ENCODE peak calls at places on chromosomes 5 and 9, in five cellular contexts. One of them, this sample, is unnamed.
A peak's percentile ranks its signal among the peaks of the same experiment; 100 is the strongest.

GRCh38 chr9:131849391-131849790 is 109.5 kb upstream of the RAPGEF1 start:
- DNase-seq in pancreas: no peak
- DNase-seq in H9: no peak
- DNase-seq in psoas muscle: no peak
- DNase-seq in tibial nerve: no peak
- DNase-seq in this sample: no peak

GRCh38 chr5:180117378-180117725 is 45.8 kb upstream of the RNF130 start:
- DNase-seq in pancreas: no peak
- DNase-seq in H9: no peak
- DNase-seq in psoas muscle: no peak
- DNase-seq in tibial nerve: no peak
- DNase-seq in this sample: no peak

GRCh38 chr5:6705959-6706358 is 7.3 kb upstream of the TENT4A start:
- DNase-seq in pancreas: no peak
- DNase-seq in H9: no peak
- DNase-seq in psoas muscle: no peak
- DNase-seq in tibial nerve: no peak
- DNase-seq in this sample: no peak

GRCh38 chr5:15993934-15994333 is 185.7 kb downstream of the MARCHF11 start:
- DNase-seq in pancreas: no peak
- DNase-seq in H9: no peak
- DNase-seq in psoas muscle: no peak
- DNase-seq in tibial nerve: no peak
- DNase-seq in this sample: no peak

GRCh38 chr9:85230081-85230480 is 511.7 kb downstream of the AGTPBP1 start:
- DNase-seq in pancreas: no peak
- DNase-seq in H9: no peak
- DNase-seq in psoas muscle: no peak
- DNase-seq in tibial nerve: no peak
- DNase-seq in this sample: no peak

GRCh38 chr9:135048758-135049284 is 38.6 kb upstream of the OLFM1 start:
- DNase-seq in pancreas: no peak
- DNase-seq in H9: no peak
- DNase-seq in psoas muscle: no peak
- DNase-seq in tibial nerve: no peak
- DNase-seq in this sample: no peak

GRCh38 chr9:105063665-105064247 is 135.8 kb upstream of the ABCA1 start:
- DNase-seq in pancreas: no peak
- DNase-seq in H9: no peak
- DNase-seq in psoas muscle: no peak
- DNase-seq in tibial nerve: peak; percentile 17
- DNase-seq in this sample: peak; percentile 20

GRCh38 chr9:35616681-35617459 is 1.3 kb downstream of the CD72 start:
- DNase-seq in pancreas: peak; percentile 75
- DNase-seq in H9: peak; percentile 72
- DNase-seq in psoas muscle: peak; percentile 74
- DNase-seq in tibial nerve: peak; percentile 44
- DNase-seq in this sample: peak; percentile 64

GRCh38 chr5:173003360-173003759 is 19.8 kb downstream of the ATP6V0E1 start:
- DNase-seq in pancreas: no peak
- DNase-seq in H9: no peak
- DNase-seq in psoas muscle: no peak
- DNase-seq in tibial nerve: no peak
- DNase-seq in this sample: no peak

GRCh38 chr9:95004452-95005275 is 278.2 kb downstream of the AOPEP start:
- DNase-seq in pancreas: peak; percentile 89
- DNase-seq in H9: no peak
- DNase-seq in psoas muscle: peak; percentile 61
- DNase-seq in tibial nerve: peak; percentile 42
- DNase-seq in this sample: peak; percentile 72

GRCh38 chr9:127129718-127130085 is 7.3 kb upstream of the ANGPTL2 start:
- DNase-seq in pancreas: no peak
- DNase-seq in H9: no peak
- DNase-seq in psoas muscle: no peak
- DNase-seq in tibial nerve: no peak
- DNase-seq in this sample: no peak

GRCh38 chr5:150448960-150449490 is 514 bp downstream of the RPS14 start:
- DNase-seq in pancreas: no peak
- DNase-seq in H9: no peak
- DNase-seq in psoas muscle: no peak
- DNase-seq in tibial nerve: no peak
- DNase-seq in this sample: no peak

GRCh38 chr5:24816206-24816605 is 171.4 kb upstream of the CDH10 start:
- DNase-seq in pancreas: no peak
- DNase-seq in H9: no peak
- DNase-seq in psoas muscle: no peak
- DNase-seq in tibial nerve: no peak
- DNase-seq in this sample: no peak

GRCh38 chr5:181188700-181189362 is 16.2 kb downstream of the TRIM7 start:
- DNase-seq in pancreas: peak; percentile 87
- DNase-seq in H9: peak; percentile 82
- DNase-seq in psoas muscle: peak; percentile 57
- DNase-seq in tibial nerve: peak; percentile 95
- DNase-seq in this sample: peak; percentile 78

DNA sequence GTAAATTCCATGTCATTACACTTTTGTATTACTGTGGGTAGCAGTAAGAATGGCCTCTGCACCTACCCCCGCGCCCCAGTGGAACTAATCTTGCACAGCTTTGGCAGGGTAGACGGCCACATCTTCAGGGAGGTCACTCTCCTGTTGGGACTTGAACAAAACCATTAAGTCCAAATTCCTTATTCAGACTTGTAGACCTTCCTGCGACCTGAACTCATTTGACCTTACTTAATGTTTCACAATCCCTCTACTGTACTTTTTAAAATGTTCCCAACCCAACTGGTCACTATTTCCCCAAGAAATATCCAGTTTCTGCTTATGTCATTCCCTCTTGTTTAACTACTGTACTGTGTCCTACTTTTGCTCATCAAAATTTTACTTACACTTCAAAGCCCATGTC is 5.3 kb upstream of the FAM120AOS start:
- DNase-seq in pancreas: no peak
- DNase-seq in H9: no peak
- DNase-seq in psoas muscle: no peak
- DNase-seq in tibial nerve: no peak
- DNase-seq in this sample: no peak
- H3K4me1 ChIP-seq in pancreas: peaks cover 7% of the 10 kb centered on the region
- H3K4me1 ChIP-seq in H9: peaks cover 8% of the 10 kb centered on the region
- H3K4me1 ChIP-seq in psoas muscle: peaks cover 67% of the 10 kb centered on the region
- H3K4me1 ChIP-seq in tibial nerve: peaks cover 88% of the 10 kb centered on the region
- H3K4me1 ChIP-seq in this sample: peaks cover 18% of the 10 kb centered on the region

GRCh38 chr5:133341915-133342710 is 270.2 kb downstream of the FSTL4 start:
- DNase-seq in pancreas: no peak
- DNase-seq in H9: no peak
- DNase-seq in psoas muscle: no peak
- DNase-seq in tibial nerve: no peak
- DNase-seq in this sample: no peak

GRCh38 chr5:133348406-133348805 is 263.9 kb downstream of the FSTL4 start:
- DNase-seq in pancreas: no peak
- DNase-seq in H9: no peak
- DNase-seq in psoas muscle: no peak
- DNase-seq in tibial nerve: no peak
- DNase-seq in this sample: no peak

GRCh38 chr5:133344266-133344665 is 268.1 kb downstream of the FSTL4 start:
- DNase-seq in pancreas: no peak
- DNase-seq in H9: no peak
- DNase-seq in psoas muscle: no peak
- DNase-seq in tibial nerve: no peak
- DNase-seq in this sample: no peak

GRCh38 chr5:133343196-133343595 is 269.1 kb downstream of the FSTL4 start:
- DNase-seq in pancreas: no peak
- DNase-seq in H9: no peak
- DNase-seq in psoas muscle: no peak
- DNase-seq in tibial nerve: no peak
- DNase-seq in this sample: no peak

DNA sequence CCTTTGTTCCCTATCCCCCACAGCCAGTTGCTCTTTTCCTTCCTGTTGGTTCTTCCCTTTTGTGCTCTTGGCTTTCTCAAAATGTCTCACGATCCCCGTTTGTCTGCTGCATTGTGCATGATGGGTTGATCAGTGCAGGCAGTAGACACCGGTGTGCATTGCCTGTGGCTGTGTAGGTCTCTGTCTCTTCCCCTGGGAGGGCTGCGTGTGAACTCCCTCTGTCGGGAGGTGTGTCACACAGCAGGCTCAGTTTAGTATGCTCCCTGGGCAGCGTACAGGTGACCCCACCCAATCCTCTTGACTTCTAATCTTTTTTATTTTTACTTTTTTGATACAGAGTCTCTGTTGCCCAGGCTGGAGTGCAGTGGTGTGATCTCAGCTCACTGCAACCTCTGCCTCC is 265.3 kb downstream of the FSTL4 start:
- DNase-seq in pancreas: no peak
- DNase-seq in H9: no peak
- DNase-seq in psoas muscle: no peak
- DNase-seq in tibial nerve: no peak
- DNase-seq in this sample: no peak
- TF ChIP-seq CTCF in pancreas: no peak
- TF ChIP-seq CTCF in H9: peak; percentile 49
- TF ChIP-seq CTCF in psoas muscle: no peak
- TF ChIP-seq CTCF in tibial nerve: no peak
- TF ChIP-seq CTCF in this sample: no peak

GRCh38 chr5:73636408-73636807 is 10.4 kb downstream of the ARHGEF28 start:
- DNase-seq in pancreas: no peak
- DNase-seq in H9: no peak
- DNase-seq in psoas muscle: no peak
- DNase-seq in tibial nerve: no peak
- DNase-seq in this sample: no peak
- H3K4me1 ChIP-seq in pancreas: peaks cover 25% of the 10 kb centered on the region
- H3K4me1 ChIP-seq in H9: no peaks in the 10 kb centered on the region
- H3K4me1 ChIP-seq in psoas muscle: no peaks in the 10 kb centered on the region
- H3K4me1 ChIP-seq in tibial nerve: peaks cover 50% of the 10 kb centered on the region
- H3K4me1 ChIP-seq in this sample: no peaks in the 10 kb centered on the region

GRCh38 chr5:61362796-61363364 is 30.8 kb downstream of the ZSWIM6 start:
- DNase-seq in pancreas: no peak
- DNase-seq in H9: peak; percentile 32
- DNase-seq in psoas muscle: no peak
- DNase-seq in tibial nerve: no peak
- DNase-seq in this sample: no peak
- TF ChIP-seq CTCF in pancreas: no peak
- TF ChIP-seq CTCF in H9: peak; percentile 59
- TF ChIP-seq CTCF in psoas muscle: no peak
- TF ChIP-seq CTCF in tibial nerve: no peak
- TF ChIP-seq CTCF in this sample: no peak

GRCh38 chr5:151954271-151954670 is 29.6 kb upstream of the GLRA1 start:
- DNase-seq in pancreas: no peak
- DNase-seq in H9: no peak
- DNase-seq in psoas muscle: no peak
- DNase-seq in tibial nerve: no peak
- DNase-seq in this sample: no peak
- H3K4me1 ChIP-seq in pancreas: no peaks in the 10 kb centered on the region
- H3K4me1 ChIP-seq in H9: no peaks in the 10 kb centered on the region
- H3K4me1 ChIP-seq in psoas muscle: no peaks in the 10 kb centered on the region
- H3K4me1 ChIP-seq in tibial nerve: no peaks in the 10 kb centered on the region
- H3K4me1 ChIP-seq in this sample: no peaks in the 10 kb centered on the region

DNA sequence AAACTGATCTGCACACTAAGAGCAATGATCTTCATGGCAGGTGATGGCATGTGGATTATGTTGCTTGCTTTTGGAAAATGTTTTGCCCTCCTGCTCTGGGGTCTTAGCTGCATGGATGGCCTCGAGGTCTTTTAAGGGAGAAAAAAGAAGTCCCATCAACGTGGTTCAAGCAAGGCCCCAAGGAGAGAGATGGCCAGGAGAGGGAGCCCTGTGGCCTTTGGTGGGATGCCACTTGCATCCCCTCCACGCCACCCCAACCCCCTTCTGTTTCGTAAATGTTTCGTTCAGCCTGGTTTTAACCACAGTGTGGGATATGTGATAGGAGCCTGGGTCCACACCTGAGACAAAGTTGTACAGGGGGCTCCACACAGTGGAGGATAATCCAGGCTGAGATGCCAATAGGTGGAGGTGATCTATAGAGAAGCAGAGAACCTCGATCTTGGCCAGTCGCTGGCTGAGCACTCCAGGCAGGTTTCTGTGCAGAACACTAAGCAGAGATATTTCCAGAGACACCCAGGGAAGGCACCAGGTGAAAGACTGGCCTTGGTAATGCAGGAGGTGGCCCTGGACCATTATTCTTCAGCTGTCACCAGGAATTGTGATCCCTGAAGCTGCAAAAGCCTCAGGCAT is 25.8 kb upstream of the FRRS1L start:
- DNase-seq in pancreas: peak; percentile 70
- DNase-seq in H9: peak; percentile 73
- DNase-seq in psoas muscle: no peak
- DNase-seq in tibial nerve: no peak
- DNase-seq in this sample: no peak
- TF ChIP-seq CTCF in pancreas: peak; percentile 40
- TF ChIP-seq CTCF in H9: peak; percentile 87
- TF ChIP-seq CTCF in psoas muscle: no peak
- TF ChIP-seq CTCF in tibial nerve: peak; percentile 19
- TF ChIP-seq CTCF in this sample: no peak

DNA sequence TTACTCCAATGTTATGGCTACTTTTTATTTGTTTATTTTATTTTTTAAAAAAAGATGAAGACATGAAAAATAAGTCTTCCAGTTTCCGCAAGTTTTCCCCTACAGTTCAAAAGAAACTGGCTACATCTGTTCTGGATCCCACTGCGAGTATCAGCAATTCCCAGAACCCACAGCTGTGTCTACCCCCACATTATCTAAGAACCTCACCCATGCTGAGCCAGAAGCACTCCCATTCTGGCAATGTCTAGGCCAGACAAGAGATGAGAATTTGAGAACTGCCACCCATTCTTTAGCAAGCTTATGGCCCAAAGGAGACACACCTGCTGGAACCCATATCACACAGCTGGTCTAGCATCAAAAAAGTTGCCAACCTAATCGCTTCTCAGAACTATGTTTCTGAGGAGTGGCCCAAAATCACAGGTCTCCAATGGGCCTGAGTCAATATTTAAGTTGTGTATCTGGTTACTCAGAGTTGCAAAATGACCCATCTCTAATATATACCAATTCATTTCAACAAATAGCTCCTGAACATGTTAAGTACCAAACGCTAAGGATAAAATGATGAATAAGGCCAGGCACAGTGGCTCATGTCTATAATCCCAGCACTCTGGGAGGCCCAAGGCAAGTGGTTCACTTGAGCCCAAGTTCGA is 27.1 kb downstream of the MTMR12 start:
- DNase-seq in pancreas: no peak
- DNase-seq in H9: no peak
- DNase-seq in psoas muscle: no peak
- DNase-seq in tibial nerve: no peak
- DNase-seq in this sample: no peak
- H3K4me1 ChIP-seq in pancreas: peaks cover 35% of the 10 kb centered on the region
- H3K4me1 ChIP-seq in H9: peaks cover 13% of the 10 kb centered on the region
- H3K4me1 ChIP-seq in psoas muscle: peaks cover 10% of the 10 kb centered on the region
- H3K4me1 ChIP-seq in tibial nerve: peaks cover 24% of the 10 kb centered on the region
- H3K4me1 ChIP-seq in this sample: no peaks in the 10 kb centered on the region

This sample was measured in uterus.